ENCODE peak calls at places on chromosomes 16 and 17, in seven cellular contexts. M is A549, Q is thoracic aorta, P is pancreas, G is colonic mucosa, X is endodermal cell, F is HepG2. K is an unnamed sample.

GRCh38 chr16:81544691-81545365 is 100.2 kb downstream of the CMIP start:
- DNase-seq in F (no peak), Q (no peak), X (no peak), G (no peak), P (no peak), M (no peak), K (no peak)

GRCh38 chr16:14286381-14287230 is 215.5 kb downstream of the MRTFB start:
- DNase-seq in X (peak), P (no peak), F (no peak), Q (no peak), G (peak), M (no peak), K (peak)

GRCh38 chr16:57757883-57758282 is 22.3 kb downstream of the KATNB1 start:
- DNase-seq in X (no peak), Q (no peak), F (no peak), G (no peak), M (no peak), P (no peak), K (no peak)

GRCh38 chr16:610513-611381 is 20.0 kb upstream of the WFIKKN1 start:
- DNase-seq in F (peak), X (peak), G (peak), Q (no peak), P (peak), M (no peak), K (peak)

GRCh38 chr17:11383157-11383556 is 142.1 kb downstream of the SHISA6 start:
- DNase-seq in Q (no peak), P (no peak), F (no peak), M (no peak), X (no peak), G (no peak), K (no peak)

GRCh38 chr17:49110504-49110903 is 22.1 kb upstream of the B4GALNT2 start:
- DNase-seq in P (no peak), F (no peak), Q (no peak), G (no peak), X (no peak), M (peak), K (no peak)

GRCh38 chr16:15900357-15900756 is 12.0 kb upstream of the CEP20 start:
- DNase-seq in M (no peak), G (no peak), Q (no peak), F (no peak), X (no peak), P (no peak), K (no peak)

GRCh38 chr16:57616241-57616640 is 12.2 kb upstream of the ADGRG1 start:
- DNase-seq in M (no peak), X (peak), P (peak), Q (no peak), G (peak), F (no peak), K (no peak)

GRCh38 chr16:12193688-12194087 is 217.2 kb downstream of the SNX29 start:
- DNase-seq in F (no peak), X (no peak), M (no peak), Q (no peak), P (no peak), G (no peak), K (no peak)

GRCh38 chr16:81259916-81260315 is 21.4 kb downstream of the BCO1 start:
- DNase-seq in G (no peak), F (no peak), X (no peak), Q (no peak), M (no peak), P (no peak), K (no peak)

GRCh38 chr16:87845807-87846619 is 23.3 kb downstream of the SLC7A5 start:
- DNase-seq in F (no peak), X (no peak), Q (no peak), G (no peak), P (no peak), M (no peak), K (no peak)

GRCh38 chr17:75679706-75680201 is 12.6 kb downstream of the SAP30BP start:
- DNase-seq in Q (no peak), P (no peak), G (peak), M (peak), X (no peak), F (no peak), K (no peak)

GRCh38 chr17:75439287-75439686 is 17.1 kb upstream of the TMEM94 start:
- DNase-seq in Q (no peak), P (no peak), G (no peak), M (peak), X (no peak), F (no peak), K (no peak)

GRCh38 chr16:11848842-11849241 is 2.5 kb downstream of the RSL1D1 start:
- DNase-seq in Q (no peak), X (no peak), F (no peak), P (no peak), M (no peak), G (no peak), K (no peak)

GRCh38 chr17:41906465-41907184 is 12.1 kb downstream of the ACLY start:
- DNase-seq in F (no peak), Q (no peak), M (peak), X (no peak), P (no peak), G (no peak), K (no peak)

GRCh38 chr16:88527937-88528743 is 42.1 kb upstream of the ZC3H18 start:
- DNase-seq in F (no peak), P (no peak), M (no peak), X (no peak), Q (no peak), G (no peak), K (no peak)

GRCh38 chr16:74909665-74910064 is 75.3 kb downstream of the WDR59 start:
- DNase-seq in Q (no peak), X (no peak), F (no peak), G (no peak), P (no peak), M (no peak), K (no peak)

GRCh38 chr16:54326266-54326662 is 39.7 kb upstream of the IRX3 start:
- DNase-seq in P (no peak), M (no peak), Q (no peak), X (no peak), F (no peak), G (no peak), K (no peak)

GRCh38 chr16:2871926-2872325 is 11.1 kb upstream of the FLYWCH2 start:
- DNase-seq in F (no peak), Q (no peak), M (no peak), X (no peak), P (no peak), G (no peak), K (no peak)

GRCh38 chr17:42660692-42661345 is 1.7 kb downstream of the TUBG2 start:
- DNase-seq in Q (no peak), X (no peak), P (peak), F (no peak), G (peak), M (peak), K (no peak)

GRCh38 chr17:29115435-29115834 is 64.8 kb downstream of the MYO18A start:
- DNase-seq in F (no peak), P (no peak), M (no peak), G (no peak), Q (no peak), X (no peak), K (no peak)

GRCh38 chr17:49576121-49576905 is 642 bp downstream of the NXPH3 start:
- DNase-seq in M (peak), X (peak), P (no peak), Q (no peak), G (no peak), F (no peak), K (peak)

GRCh38 chr17:28008526-28008925 is 34.0 kb upstream of the NLK start:
- DNase-seq in X (peak), P (peak), G (peak), M (peak), F (peak), Q (no peak), K (peak)

GRCh38 chr17:81160747-81161453 is 4.4 kb upstream of the PVALEF start:
- DNase-seq in G (no peak), X (no peak), F (no peak), Q (no peak), P (peak), M (no peak), K (no peak)

GRCh38 chr17:31437720-31438400 is 46.4 kb downstream of the RAB11FIP4 start:
- DNase-seq in Q (no peak), X (no peak), G (no peak), M (no peak), P (no peak), F (no peak), K (no peak)
- H3K4me3 ChIP-seq in Q (no peak), X (no peak), G (no peak), M (no peak), P (no peak), F (no peak), K (no peak)

GRCh38 chr16:69834817-69835477 is 72.8 kb downstream of the WWP2 start:
- DNase-seq in G (no peak), Q (no peak), F (no peak), P (no peak), M (no peak), X (no peak), K (no peak)
- H3K27ac ChIP-seq in G (no peak), Q (peak), F (no peak), P (no peak), M (no peak), X (no peak), K (no peak)

GRCh38 chr17:47968836-47969235 is 2.1 kb upstream of the CDK5RAP3 start:
- DNase-seq in X (no peak), P (no peak), G (no peak), Q (no peak), M (no peak), F (no peak), K (no peak)
- H3K4me3 ChIP-seq in X (no peak), P (no peak), G (no peak), Q (no peak), M (no peak), F (no peak), K (no peak)

GRCh38 chr16:79182618-79183017 is 417.9 kb downstream of the MAF start:
- DNase-seq in M (no peak), Q (no peak), G (no peak), P (no peak), F (no peak), X (no peak), K (no peak)
- H3K27ac ChIP-seq in M (no peak), Q (no peak), G (no peak), P (no peak), F (no peak), X (no peak), K (no peak)

DNA sequence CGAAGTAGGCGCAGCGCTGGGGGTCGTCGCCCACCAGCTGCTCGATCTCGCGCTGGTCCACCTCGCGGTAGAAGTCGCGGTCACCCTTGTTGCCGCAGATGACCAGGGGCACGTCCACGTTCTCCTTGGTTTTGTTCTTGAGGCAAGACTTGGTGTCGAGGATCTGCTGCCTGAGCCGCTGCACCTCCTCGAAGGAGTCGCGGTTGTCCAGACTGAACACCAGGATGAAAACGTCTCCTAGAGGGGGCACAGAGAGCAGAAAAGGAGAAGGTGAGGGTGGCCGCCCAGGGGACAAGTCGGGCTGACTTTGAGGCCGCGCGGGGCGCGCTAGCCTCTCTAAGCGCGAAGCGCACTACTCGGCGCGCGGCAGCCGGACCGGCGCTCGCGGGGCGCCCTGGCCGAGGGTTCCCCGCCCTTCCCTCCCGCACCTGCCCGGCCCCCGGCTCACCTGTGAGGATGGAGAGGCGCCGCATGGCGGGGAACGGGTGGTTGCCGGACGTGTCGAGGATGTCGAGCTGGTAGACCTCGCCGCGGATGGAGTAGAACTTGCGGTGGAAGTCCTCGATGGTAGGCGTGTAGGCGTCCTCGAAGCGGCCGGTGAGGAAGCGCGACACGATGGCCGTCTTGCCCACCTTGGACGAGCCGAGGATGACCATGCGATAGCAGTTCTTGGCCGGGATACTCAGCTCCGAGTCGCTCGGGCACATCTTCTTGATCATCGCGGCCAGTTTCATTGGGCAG is 577 bp downstream of the RASD1 start:
- DNase-seq in M (no peak), X (peak), P (peak), G (no peak), Q (no peak), F (no peak), K (peak)
- H3K4me3 ChIP-seq in M (peak), X (peak), P (peak), G (peak), Q (peak), F (peak), K (peak)

DNA sequence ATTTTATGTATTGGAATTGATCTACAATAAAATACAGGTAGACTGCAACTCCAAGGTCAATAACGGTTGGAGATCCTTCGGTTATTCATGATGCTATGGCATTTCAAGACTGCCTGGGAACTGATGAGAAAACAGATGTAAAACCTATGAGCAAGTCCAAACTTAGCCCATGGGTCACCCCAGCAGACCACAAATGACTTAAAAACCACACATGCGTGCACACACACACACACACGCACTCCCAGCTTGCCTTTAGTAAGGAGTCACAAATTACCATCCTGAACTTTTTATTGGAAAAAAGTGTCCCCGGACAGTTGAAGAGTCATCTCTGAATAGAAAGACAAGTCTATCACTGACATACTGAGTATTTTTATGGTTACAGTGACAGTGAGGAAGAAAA is 26.7 kb downstream of the TRIM25 start:
- DNase-seq in P (no peak), G (no peak), X (no peak), Q (no peak), F (no peak), M (no peak), K (no peak)
- H3K27ac ChIP-seq in P (no peak), G (peak), X (no peak), Q (no peak), F (no peak), M (no peak), K (no peak)

GRCh38 chr16:85504242-85504641 is 108.9 kb upstream of the GSE1 start:
- DNase-seq in F (no peak), Q (no peak), X (no peak), G (no peak), M (no peak), P (no peak), K (no peak)
- H3K4me3 ChIP-seq in F (no peak), Q (no peak), X (no peak), G (no peak), M (no peak), P (no peak), K (no peak)